ENCODE peak calls at places on chromosomes 5 and 9, in five cellular contexts. G, C, F, L and Y are unnamed samples.

GRCh38 chr9:126681336-126681735 is 67.6 kb downstream of the LMX1B start:
- DNase-seq in C (no peak), G (no peak), L (no peak), F (no peak), Y (no peak)

GRCh38 chr5:55063899-55064298 is 38.5 kb upstream of the GZMA start:
- DNase-seq in G (no peak), L (no peak), C (no peak), F (no peak), Y (no peak)

GRCh38 chr9:91751922-91752321 is 198.1 kb downstream of the ROR2 start:
- DNase-seq in G (no peak), L (no peak), C (no peak), F (no peak), Y (no peak)

GRCh38 chr9:33329117-33329563 is 38.8 kb downstream of the NFX1 start:
- DNase-seq in G (peak), L (no peak), C (peak), F (no peak), Y (no peak)

GRCh38 chr9:36486454-36486932 is 86.2 kb upstream of the MELK start:
- DNase-seq in G (no peak), F (peak), L (no peak), C (peak), Y (no peak)

GRCh38 chr9:14674630-14675029 is 18.6 kb downstream of the ZDHHC21 start:
- DNase-seq in G (no peak), F (no peak), L (no peak), C (no peak), Y (no peak)

GRCh38 chr9:136075881-136076678 is 19.0 kb downstream of the NACC2 start:
- DNase-seq in F (no peak), L (no peak), C (no peak), G (no peak), Y (peak)

GRCh38 chr9:116494815-116495634 is 192.1 kb upstream of the TRIM32 start:
- DNase-seq in L (no peak), G (peak), C (no peak), F (peak), Y (peak)

GRCh38 chr9:128724744-128725211 is 851 bp upstream of the ZDHHC12 start:
- DNase-seq in C (peak), L (peak), G (peak), F (peak), Y (peak)

GRCh38 chr5:67536892-67537291 is 340.3 kb upstream of the CD180 start:
- DNase-seq in C (peak), F (no peak), G (no peak), L (no peak), Y (no peak)

GRCh38 chr5:43560128-43560527 is 3.3 kb upstream of the PAIP1 start:
- DNase-seq in G (no peak), L (no peak), C (no peak), F (no peak), Y (no peak)

DNA sequence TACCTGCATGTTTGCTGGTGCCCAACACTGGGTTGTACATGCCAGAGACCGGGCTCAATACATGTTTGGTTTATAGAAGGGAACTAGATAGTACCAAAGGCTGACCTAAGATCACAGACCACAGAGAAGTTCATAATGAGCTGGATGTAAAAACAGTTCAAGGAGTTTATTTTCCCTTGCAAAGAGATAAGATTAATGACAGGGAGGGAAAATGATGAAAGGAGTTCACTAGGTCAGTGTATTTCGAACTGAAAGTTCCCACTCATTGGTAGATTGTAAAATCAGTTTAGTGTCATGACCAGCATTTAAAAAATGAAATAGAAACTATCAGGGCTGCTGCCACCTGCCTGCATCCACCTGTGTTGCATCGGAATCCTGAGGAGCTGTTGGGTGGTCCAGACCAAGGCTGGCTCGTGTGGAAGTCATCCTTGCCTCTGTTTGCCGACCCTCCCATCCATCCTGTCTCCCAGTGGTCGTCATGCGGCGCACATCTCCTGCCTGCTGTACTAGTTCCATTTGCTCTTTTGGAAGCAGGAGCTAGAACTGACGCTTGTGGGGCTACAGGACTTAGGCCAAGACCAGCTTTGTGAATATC is 21.1 kb downstream of the TBC1D2 start:
- DNase-seq in F (no peak), L (no peak), C (no peak), G (no peak), Y (no peak)
- TF ChIP-seq MYC in F (no peak), L (no peak), C (no peak), G (no peak), Y (no peak)

DNA sequence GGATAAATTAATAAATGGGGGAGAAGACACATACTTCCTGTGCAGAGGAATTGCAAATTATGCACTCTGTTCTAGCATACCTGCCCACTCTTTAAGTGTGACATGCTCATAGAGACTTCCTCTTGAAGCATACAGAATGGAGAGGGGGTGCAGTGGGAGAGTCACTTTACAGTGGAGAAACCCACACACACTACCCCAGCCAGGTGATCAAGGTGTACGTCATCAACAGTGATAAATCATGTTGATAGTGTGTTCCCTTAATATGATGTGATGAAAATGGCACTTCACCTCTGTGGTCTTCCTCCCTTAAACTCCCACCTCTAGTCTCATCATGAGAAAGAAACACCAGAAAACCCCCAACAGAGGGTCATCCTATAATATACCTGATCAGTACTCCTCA is 110.0 kb downstream of the SH3GL2 start:
- DNase-seq in F (no peak), G (no peak), C (no peak), L (no peak), Y (no peak)
- TF ChIP-seq CTCF in F (no peak), G (no peak), C (no peak), L (no peak), Y (no peak)

GRCh38 chr9:110799396-110799795 is 130.8 kb downstream of the MUSK start:
- DNase-seq in C (no peak), F (no peak), L (no peak), G (no peak), Y (no peak)

GRCh38 chr9:110801426-110801825 is 132.8 kb downstream of the MUSK start:
- DNase-seq in F (no peak), G (no peak), L (no peak), C (no peak), Y (no peak)

GRCh38 chr9:110802416-110803035 is 133.9 kb downstream of the MUSK start:
- DNase-seq in L (no peak), G (peak), F (no peak), C (no peak), Y (peak)

DNA sequence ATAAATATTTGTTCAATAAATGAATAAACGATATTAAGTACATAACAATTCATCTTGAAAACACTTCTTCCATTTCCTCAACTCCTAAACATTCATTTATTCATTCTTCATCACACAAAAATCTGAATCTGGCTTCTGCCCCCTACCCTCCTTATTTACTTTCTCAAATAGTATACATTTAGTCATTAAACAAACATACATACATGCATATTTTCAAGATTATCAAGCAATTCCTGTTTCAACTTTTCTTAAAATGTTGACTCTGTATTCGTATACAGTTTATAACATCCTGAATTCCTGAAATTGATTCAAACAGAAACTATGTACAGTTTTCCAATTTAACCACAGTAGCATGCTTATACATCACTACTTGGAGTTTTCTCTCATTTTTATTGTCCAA is 129.0 kb downstream of the MUSK start:
- DNase-seq in F (no peak), L (no peak), G (peak), C (peak), Y (no peak)
- TF ChIP-seq MAX in F (no peak), L (no peak), G (peak), C (no peak), Y (no peak)

GRCh38 chr9:37944671-37945481 is 40.9 kb upstream of the SLC25A51 start:
- DNase-seq in C (no peak), G (no peak), L (no peak), F (no peak), Y (no peak)
- TF ChIP-seq MYC in C (no peak), G (no peak), L (no peak), F (no peak), Y (no peak)

GRCh38 chr9:106639873-106640568 is 222.9 kb upstream of the ZNF462 start:
- DNase-seq in L (no peak), G (no peak), C (no peak), F (no peak), Y (no peak)

GRCh38 chr9:106632621-106633020 is 230.3 kb upstream of the ZNF462 start:
- DNase-seq in C (no peak), L (no peak), F (no peak), G (no peak), Y (no peak)

GRCh38 chr9:106634641-106635040 is 228.3 kb upstream of the ZNF462 start:
- DNase-seq in C (no peak), L (no peak), G (no peak), F (no peak), Y (no peak)

DNA sequence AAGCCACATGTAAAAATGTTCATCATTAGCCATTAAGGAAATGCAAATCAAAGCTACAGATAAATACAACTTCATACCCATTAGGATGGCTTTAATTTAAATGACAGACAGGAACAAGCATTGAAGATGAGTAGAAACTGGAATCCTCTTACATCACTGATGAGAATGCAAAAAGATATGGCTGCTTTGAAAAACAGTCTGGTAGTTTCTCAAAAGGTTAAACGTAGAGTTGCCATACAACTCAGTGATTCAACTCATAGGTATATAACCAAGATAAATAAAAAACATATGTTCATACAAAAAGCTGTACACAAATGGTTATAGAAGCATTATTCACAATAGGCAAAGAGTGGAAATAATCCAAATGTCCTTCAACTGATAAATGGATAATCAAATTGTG is 228.8 kb upstream of the ZNF462 start:
- DNase-seq in G (no peak), C (no peak), L (no peak), F (no peak), Y (no peak)
- TF ChIP-seq CTCF in G (no peak), C (no peak), L (no peak), F (no peak), Y (no peak)